ENCODE peak calls at places on chromosomes 2 and 18, in nine cellular contexts. One of them, this sample, is unnamed.
A peak's percentile ranks its signal among the peaks of the same experiment; 100 is the strongest.

GRCh38 chr2:238327751-238328150 is 7.4 kb downstream of the TRAF3IP1 start:
- DNase-seq in lung: no peak
- DNase-seq in astrocyte of the spinal cord: no peak
- DNase-seq in neural crest cell: no peak
- DNase-seq in NB4: no peak
- DNase-seq in sigmoid colon: no peak
- DNase-seq in CD8-positive, alpha-beta T cell: no peak
- DNase-seq in ascending aorta: no peak
- DNase-seq in foreskin fibroblast: no peak
- DNase-seq in this sample: no peak

GRCh38 chr2:158979775-158980174 is 11.3 kb downstream of the TANC1 start:
- DNase-seq in ascending aorta: no peak
- DNase-seq in CD8-positive, alpha-beta T cell: no peak
- DNase-seq in NB4: no peak
- DNase-seq in sigmoid colon: no peak
- DNase-seq in astrocyte of the spinal cord: no peak
- DNase-seq in lung: no peak
- DNase-seq in neural crest cell: no peak
- DNase-seq in foreskin fibroblast: peak; percentile 47
- DNase-seq in this sample: no peak

GRCh38 chr18:5503740-5504139 is 40.1 kb downstream of the EPB41L3 start:
- DNase-seq in lung: no peak
- DNase-seq in astrocyte of the spinal cord: no peak
- DNase-seq in NB4: no peak
- DNase-seq in neural crest cell: no peak
- DNase-seq in CD8-positive, alpha-beta T cell: no peak
- DNase-seq in foreskin fibroblast: peak; percentile 26
- DNase-seq in ascending aorta: no peak
- DNase-seq in sigmoid colon: no peak
- DNase-seq in this sample: no peak

GRCh38 chr2:231563378-231563961 is 29.2 kb upstream of the TEX44 start:
- DNase-seq in CD8-positive, alpha-beta T cell: no peak
- DNase-seq in foreskin fibroblast: peak; percentile 84
- DNase-seq in lung: peak; percentile 51
- DNase-seq in astrocyte of the spinal cord: peak; percentile 44
- DNase-seq in NB4: peak; percentile 85
- DNase-seq in neural crest cell: peak; percentile 43
- DNase-seq in sigmoid colon: peak; percentile 77
- DNase-seq in ascending aorta: no peak
- DNase-seq in this sample: peak; percentile 58

GRCh38 chr2:36556847-36557246 is 41.1 kb downstream of the FEZ2 start:
- DNase-seq in foreskin fibroblast: peak; percentile 85
- DNase-seq in neural crest cell: no peak
- DNase-seq in sigmoid colon: no peak
- DNase-seq in lung: no peak
- DNase-seq in NB4: no peak
- DNase-seq in astrocyte of the spinal cord: peak; percentile 68
- DNase-seq in CD8-positive, alpha-beta T cell: no peak
- DNase-seq in ascending aorta: no peak
- DNase-seq in this sample: no peak

GRCh38 chr2:42054657-42055430 is 7.0 kb downstream of the PKDCC start:
- DNase-seq in ascending aorta: no peak
- DNase-seq in NB4: no peak
- DNase-seq in foreskin fibroblast: no peak
- DNase-seq in sigmoid colon: no peak
- DNase-seq in astrocyte of the spinal cord: no peak
- DNase-seq in neural crest cell: no peak
- DNase-seq in lung: no peak
- DNase-seq in CD8-positive, alpha-beta T cell: no peak
- DNase-seq in this sample: no peak

GRCh38 chr18:49621851-49622351 is 60.0 kb downstream of the LIPG start:
- DNase-seq in ascending aorta: no peak
- DNase-seq in sigmoid colon: no peak
- DNase-seq in astrocyte of the spinal cord: no peak
- DNase-seq in CD8-positive, alpha-beta T cell: no peak
- DNase-seq in lung: no peak
- DNase-seq in neural crest cell: no peak
- DNase-seq in foreskin fibroblast: no peak
- DNase-seq in NB4: no peak
- DNase-seq in this sample: no peak

GRCh38 chr2:155431004-155431507 is 732.6 kb downstream of the KCNJ3 start:
- DNase-seq in foreskin fibroblast: no peak
- DNase-seq in ascending aorta: no peak
- DNase-seq in sigmoid colon: peak; percentile 25
- DNase-seq in CD8-positive, alpha-beta T cell: no peak
- DNase-seq in lung: no peak
- DNase-seq in neural crest cell: no peak
- DNase-seq in astrocyte of the spinal cord: no peak
- DNase-seq in NB4: no peak
- DNase-seq in this sample: no peak

GRCh38 chr2:162126145-162126926 is 25.7 kb downstream of the GCG start:
- DNase-seq in ascending aorta: no peak
- DNase-seq in astrocyte of the spinal cord: no peak
- DNase-seq in lung: no peak
- DNase-seq in foreskin fibroblast: no peak
- DNase-seq in neural crest cell: no peak
- DNase-seq in NB4: peak; percentile 70
- DNase-seq in sigmoid colon: no peak
- DNase-seq in CD8-positive, alpha-beta T cell: no peak
- DNase-seq in this sample: no peak

GRCh38 chr18:35005963-35006577 is 35.1 kb upstream of the MAPRE2 start:
- DNase-seq in ascending aorta: no peak
- DNase-seq in CD8-positive, alpha-beta T cell: no peak
- DNase-seq in foreskin fibroblast: peak; percentile 82
- DNase-seq in NB4: peak; percentile 74
- DNase-seq in sigmoid colon: no peak
- DNase-seq in neural crest cell: no peak
- DNase-seq in astrocyte of the spinal cord: peak; percentile 76
- DNase-seq in lung: no peak
- DNase-seq in this sample: no peak

GRCh38 chr2:97764559-97765263 is 51.3 kb downstream of the ZAP70 start:
- DNase-seq in lung: no peak
- DNase-seq in ascending aorta: no peak
- DNase-seq in sigmoid colon: no peak
- DNase-seq in neural crest cell: no peak
- DNase-seq in foreskin fibroblast: no peak
- DNase-seq in NB4: no peak
- DNase-seq in astrocyte of the spinal cord: no peak
- DNase-seq in CD8-positive, alpha-beta T cell: no peak
- DNase-seq in this sample: no peak

GRCh38 chr2:108621087-108621559 is 86.9 kb downstream of the LIMS1 start:
- DNase-seq in sigmoid colon: no peak
- DNase-seq in NB4: peak; percentile 66
- DNase-seq in ascending aorta: no peak
- DNase-seq in CD8-positive, alpha-beta T cell: peak; percentile 83
- DNase-seq in astrocyte of the spinal cord: peak; percentile 46
- DNase-seq in neural crest cell: no peak
- DNase-seq in foreskin fibroblast: no peak
- DNase-seq in lung: peak; percentile 63
- DNase-seq in this sample: no peak

GRCh38 chr2:62014102-62014501 is 108.6 kb downstream of the COMMD1 start:
- DNase-seq in astrocyte of the spinal cord: peak; percentile 83
- DNase-seq in lung: no peak
- DNase-seq in CD8-positive, alpha-beta T cell: no peak
- DNase-seq in NB4: peak; percentile 30
- DNase-seq in foreskin fibroblast: peak; percentile 71
- DNase-seq in sigmoid colon: peak; percentile 92
- DNase-seq in ascending aorta: peak; percentile 19
- DNase-seq in neural crest cell: no peak
- DNase-seq in this sample: no peak

GRCh38 chr18:8857806-8858205 is 152.4 kb downstream of the MTCL1 start:
- DNase-seq in neural crest cell: no peak
- DNase-seq in sigmoid colon: no peak
- DNase-seq in foreskin fibroblast: peak; percentile 27
- DNase-seq in lung: no peak
- DNase-seq in ascending aorta: no peak
- DNase-seq in NB4: no peak
- DNase-seq in CD8-positive, alpha-beta T cell: no peak
- DNase-seq in astrocyte of the spinal cord: no peak
- DNase-seq in this sample: no peak

DNA sequence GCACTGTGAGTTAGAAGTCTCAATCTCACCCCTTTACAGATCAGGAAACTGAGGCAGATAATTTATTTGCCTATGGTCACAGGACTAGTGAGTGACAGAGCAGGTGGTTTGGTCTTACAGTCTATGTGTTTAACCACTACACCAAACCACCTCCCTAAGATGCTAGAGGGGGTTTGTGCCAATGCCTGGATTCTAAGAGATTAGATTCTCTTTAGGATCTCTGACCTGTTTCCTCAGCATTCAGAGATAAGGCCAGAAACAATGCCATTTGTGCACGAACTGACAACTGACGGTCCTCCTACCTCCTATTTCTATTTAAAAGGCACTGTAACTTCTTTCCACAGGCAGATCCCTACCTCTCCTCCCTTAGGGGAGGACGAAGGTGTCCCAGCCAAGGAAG is 2.3 kb upstream of the SLC20A1 start:
- DNase-seq in sigmoid colon: no peak
- DNase-seq in NB4: no peak
- DNase-seq in ascending aorta: no peak
- DNase-seq in astrocyte of the spinal cord: no peak
- DNase-seq in neural crest cell: no peak
- DNase-seq in foreskin fibroblast: no peak
- DNase-seq in CD8-positive, alpha-beta T cell: no peak
- DNase-seq in lung: no peak
- DNase-seq in this sample: no peak
- TF ChIP-seq CTCF in sigmoid colon: no peak
- TF ChIP-seq CTCF in NB4: no peak
- TF ChIP-seq CTCF in ascending aorta: no peak
- TF ChIP-seq CTCF in astrocyte of the spinal cord: no peak
- TF ChIP-seq CTCF in neural crest cell: no peak
- TF ChIP-seq CTCF in foreskin fibroblast: no peak
- TF ChIP-seq CTCF in CD8-positive, alpha-beta T cell: no peak
- TF ChIP-seq CTCF in lung: no peak
- TF ChIP-seq CTCF in this sample: no peak

DNA sequence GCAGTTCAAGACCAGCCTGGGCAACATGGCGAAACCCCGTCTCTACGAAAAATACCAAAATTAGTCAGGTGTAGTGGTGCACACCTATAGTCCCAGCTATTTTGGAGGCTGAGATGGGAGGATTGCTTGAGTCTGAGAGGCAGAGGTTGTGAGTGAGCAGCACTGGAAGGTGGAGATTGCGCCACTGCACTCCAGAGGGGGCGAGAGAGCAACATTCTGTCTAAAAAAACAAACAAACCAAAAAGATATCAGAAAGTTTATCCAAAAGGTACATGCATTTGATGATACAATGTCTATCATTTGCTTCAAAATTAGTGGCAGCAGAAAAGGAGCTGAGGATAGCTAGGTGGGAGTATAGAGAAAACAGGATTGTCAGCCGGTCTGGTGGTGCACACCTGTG is 39.8 kb upstream of the CABLES1 start:
- DNase-seq in lung: no peak
- DNase-seq in foreskin fibroblast: no peak
- DNase-seq in NB4: no peak
- DNase-seq in ascending aorta: no peak
- DNase-seq in neural crest cell: no peak
- DNase-seq in CD8-positive, alpha-beta T cell: no peak
- DNase-seq in sigmoid colon: no peak
- DNase-seq in astrocyte of the spinal cord: no peak
- DNase-seq in this sample: no peak
- TF ChIP-seq CTCF in lung: no peak
- TF ChIP-seq CTCF in foreskin fibroblast: no peak
- TF ChIP-seq CTCF in NB4: no peak
- TF ChIP-seq CTCF in ascending aorta: no peak
- TF ChIP-seq CTCF in neural crest cell: no peak
- TF ChIP-seq CTCF in CD8-positive, alpha-beta T cell: no peak
- TF ChIP-seq CTCF in sigmoid colon: no peak
- TF ChIP-seq CTCF in astrocyte of the spinal cord: no peak
- TF ChIP-seq CTCF in this sample: no peak

GRCh38 chr2:68441994-68442322 is 25.1 kb downstream of the FBXO48 start:
- DNase-seq in ascending aorta: no peak
- DNase-seq in foreskin fibroblast: no peak
- DNase-seq in NB4: no peak
- DNase-seq in CD8-positive, alpha-beta T cell: no peak
- DNase-seq in astrocyte of the spinal cord: no peak
- DNase-seq in lung: no peak
- DNase-seq in neural crest cell: no peak
- DNase-seq in sigmoid colon: no peak
- DNase-seq in this sample: no peak
- TF ChIP-seq CTCF in ascending aorta: no peak
- TF ChIP-seq CTCF in foreskin fibroblast: no peak
- TF ChIP-seq CTCF in NB4: no peak
- TF ChIP-seq CTCF in CD8-positive, alpha-beta T cell: no peak
- TF ChIP-seq CTCF in astrocyte of the spinal cord: no peak
- TF ChIP-seq CTCF in lung: no peak
- TF ChIP-seq CTCF in neural crest cell: no peak
- TF ChIP-seq CTCF in sigmoid colon: no peak
- TF ChIP-seq CTCF in this sample: no peak

GRCh38 chr2:101967826-101968498 is 23.8 kb upstream of the IL1R2 start:
- DNase-seq in ascending aorta: no peak
- DNase-seq in neural crest cell: no peak
- DNase-seq in foreskin fibroblast: peak; percentile 85
- DNase-seq in sigmoid colon: no peak
- DNase-seq in NB4: peak; percentile 83
- DNase-seq in CD8-positive, alpha-beta T cell: no peak
- DNase-seq in lung: peak; percentile 39
- DNase-seq in astrocyte of the spinal cord: no peak
- DNase-seq in this sample: no peak
- TF ChIP-seq CTCF in ascending aorta: no peak
- TF ChIP-seq CTCF in neural crest cell: no peak
- TF ChIP-seq CTCF in foreskin fibroblast: no peak
- TF ChIP-seq CTCF in sigmoid colon: no peak
- TF ChIP-seq CTCF in NB4: no peak
- TF ChIP-seq CTCF in CD8-positive, alpha-beta T cell: no peak
- TF ChIP-seq CTCF in lung: no peak
- TF ChIP-seq CTCF in astrocyte of the spinal cord: no peak
- TF ChIP-seq CTCF in this sample: no peak

GRCh38 chr2:18883626-18884456 is 294.5 kb upstream of the NT5C1B start:
- DNase-seq in CD8-positive, alpha-beta T cell: no peak
- DNase-seq in sigmoid colon: no peak
- DNase-seq in NB4: peak; percentile 25
- DNase-seq in lung: no peak
- DNase-seq in astrocyte of the spinal cord: peak; percentile 38
- DNase-seq in ascending aorta: no peak
- DNase-seq in foreskin fibroblast: peak; percentile 61
- DNase-seq in neural crest cell: no peak
- DNase-seq in this sample: no peak
- TF ChIP-seq CTCF in CD8-positive, alpha-beta T cell: no peak
- TF ChIP-seq CTCF in sigmoid colon: no peak
- TF ChIP-seq CTCF in NB4: peak; percentile 18
- TF ChIP-seq CTCF in lung: no peak
- TF ChIP-seq CTCF in astrocyte of the spinal cord: peak; percentile 35
- TF ChIP-seq CTCF in ascending aorta: peak; percentile 26
- TF ChIP-seq CTCF in foreskin fibroblast: peak; percentile 41
- TF ChIP-seq CTCF in neural crest cell: no peak
- TF ChIP-seq CTCF in this sample: no peak

DNA sequence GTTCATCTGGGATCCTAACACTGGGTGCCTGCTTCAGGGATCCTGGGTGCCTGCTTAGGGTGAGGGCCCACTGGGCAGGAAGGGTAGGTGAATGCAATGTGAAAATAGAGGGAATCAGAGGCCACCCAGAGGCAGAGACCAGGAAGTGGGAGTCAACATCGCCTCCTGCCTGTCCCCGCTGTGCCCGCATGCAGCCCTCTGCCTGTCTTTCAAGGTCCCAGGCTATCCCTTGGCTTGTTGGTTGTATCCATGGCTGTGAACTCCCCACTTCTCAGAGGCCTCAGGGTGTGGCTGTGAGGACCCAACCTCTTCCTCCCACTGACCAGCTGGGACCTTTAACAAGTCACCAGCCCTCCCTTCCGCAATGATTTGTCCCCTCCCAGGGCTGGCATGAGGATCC is 26.5 kb downstream of the PSD4 start:
- DNase-seq in astrocyte of the spinal cord: no peak
- DNase-seq in CD8-positive, alpha-beta T cell: no peak
- DNase-seq in neural crest cell: no peak
- DNase-seq in ascending aorta: no peak
- DNase-seq in NB4: peak; percentile 35
- DNase-seq in sigmoid colon: no peak
- DNase-seq in foreskin fibroblast: no peak
- DNase-seq in lung: no peak
- DNase-seq in this sample: no peak
- TF ChIP-seq CTCF in astrocyte of the spinal cord: peak; percentile 14
- TF ChIP-seq CTCF in CD8-positive, alpha-beta T cell: no peak
- TF ChIP-seq CTCF in neural crest cell: peak; percentile 31
- TF ChIP-seq CTCF in ascending aorta: no peak
- TF ChIP-seq CTCF in NB4: peak; percentile 33
- TF ChIP-seq CTCF in sigmoid colon: no peak
- TF ChIP-seq CTCF in foreskin fibroblast: no peak
- TF ChIP-seq CTCF in lung: no peak
- TF ChIP-seq CTCF in this sample: no peak

This sample was measured in mesothelial cell of epicardium.